ENCODE peak calls at places on chromosome X, in ten cellular contexts. A is GM12865, D is choroid plexus epithelial cell, X is BE2C, V is cardiac muscle cell, Q is IMR-90, M is small intestine, T is SK-N-SH, N is lung, R is GM06990. F is an unnamed sample.

GRCh38 chrX:141668371-141668770 is 30.2 kb downstream of the SPANXD start:
- DNase-seq in X (no peak), A (no peak), V (no peak), N (no peak), R (no peak), T (no peak), M (no peak), D (no peak), Q (no peak), F (no peak)

GRCh38 chrX:2819345-2820130 is 9.2 kb upstream of the GYG2 start:
- DNase-seq in N (no peak), V (peak), T (peak), A (peak), R (no peak), M (peak), D (peak), X (no peak), Q (peak), F (peak)

GRCh38 chrX:1466232-1466661 is 13.5 kb upstream of the ASMTL start:
- DNase-seq in N (peak), T (no peak), X (no peak), A (no peak), D (no peak), M (no peak), Q (no peak), R (no peak), V (no peak), F (no peak)

GRCh38 chrX:1529328-1529727 is 7.7 kb downstream of the P2RY8 start:
- DNase-seq in T (no peak), X (no peak), V (no peak), N (no peak), R (no peak), A (no peak), D (no peak), M (no peak), Q (no peak), F (no peak)

GRCh38 chrX:134898450-134898849 is 92.3 kb upstream of the SMIM10 start:
- DNase-seq in T (no peak), D (peak), N (no peak), Q (peak), M (no peak), R (no peak), A (no peak), V (no peak), X (no peak), F (peak)

GRCh38 chrX:37349131-37350033 is at the start of gene PRRG1:
- DNase-seq in X (peak), A (no peak), Q (peak), M (peak), N (peak), R (no peak), D (peak), T (peak), V (peak), F (peak)

GRCh38 chrX:132375941-132376340 is 112.9 kb downstream of the MBNL3 start:
- DNase-seq in X (no peak), R (no peak), Q (no peak), V (no peak), D (peak), T (no peak), M (no peak), A (no peak), N (no peak), F (no peak)

GRCh38 chrX:149060921-149061320 is 444.2 kb downstream of the IDS start:
- DNase-seq in Q (no peak), X (no peak), V (no peak), T (no peak), D (peak), R (no peak), M (no peak), N (no peak), A (no peak), F (peak)

GRCh38 chrX:8189096-8189830 is 18.2 kb upstream of the VCX2 start:
- DNase-seq in R (no peak), Q (no peak), X (no peak), T (no peak), A (no peak), N (no peak), V (no peak), D (no peak), M (no peak), F (no peak)

GRCh38 chrX:55908685-55909212 is 191.2 kb downstream of the RRAGB start:
- DNase-seq in D (peak), N (no peak), T (no peak), X (no peak), M (peak), R (peak), V (peak), Q (no peak), A (peak), F (no peak)

GRCh38 chrX:77427586-77427985 is 19.6 kb upstream of the FGF16 start:
- DNase-seq in X (no peak), D (no peak), M (no peak), R (no peak), A (no peak), N (no peak), V (no peak), Q (no peak), T (no peak), F (peak)

GRCh38 chrX:101550362-101550761 is at the start of gene ARMCX1:
- DNase-seq in Q (peak), T (peak), R (peak), X (peak), M (peak), N (peak), V (peak), A (peak), D (peak), F (peak)

GRCh38 chrX:111262086-111262485 is 8.2 kb downstream of the CAPN6 start:
- DNase-seq in T (no peak), Q (no peak), R (no peak), D (peak), V (no peak), M (no peak), X (no peak), N (no peak), A (no peak), F (no peak)

GRCh38 chrX:40105791-40106676 is 8.3 kb upstream of the BCOR start:
- DNase-seq in D (peak), M (peak), N (no peak), V (peak), Q (no peak), A (peak), X (peak), R (peak), T (peak), F (no peak)

GRCh38 chrX:2960861-2961515 is 31.8 kb upstream of the ARSD start:
- DNase-seq in V (no peak), T (no peak), X (no peak), R (no peak), Q (no peak), M (no peak), A (no peak), D (no peak), N (no peak), F (no peak)

GRCh38 chrX:14032383-14032782 is 2.7 kb upstream of the GEMIN8 start:
- DNase-seq in V (peak), T (peak), D (peak), X (peak), A (peak), N (peak), R (no peak), M (peak), Q (peak), F (peak)

GRCh38 chrX:34656467-34656841 is 631 bp downstream of the TMEM47 start:
- DNase-seq in M (no peak), Q (no peak), T (no peak), R (no peak), V (peak), N (no peak), X (no peak), A (no peak), D (no peak), F (no peak)

GRCh38 chrX:108186811-108187210 is 95.2 kb downstream of the ATG4A start:
- DNase-seq in R (no peak), T (no peak), D (peak), M (peak), N (no peak), Q (peak), X (no peak), V (no peak), A (no peak), F (peak)

GRCh38 chrX:132671229-132671641 is 182.4 kb upstream of the MBNL3 start:
- DNase-seq in V (no peak), N (no peak), R (no peak), Q (peak), M (no peak), D (no peak), A (no peak), T (no peak), X (no peak), F (no peak)

GRCh38 chrX:120242807-120243206 is 7.8 kb upstream of the ZBTB33 start:
- DNase-seq in D (no peak), R (no peak), A (no peak), Q (no peak), V (no peak), T (peak), X (no peak), M (no peak), N (no peak), F (no peak)

GRCh38 chrX:1336331-1337143 is at the start of gene IL3RA:
- DNase-seq in M (no peak), A (peak), T (no peak), D (peak), Q (no peak), N (peak), V (peak), R (peak), X (no peak), F (no peak)

GRCh38 chrX:72100824-72101351 is 30.8 kb downstream of the RTL5 start:
- DNase-seq in T (no peak), M (peak), Q (no peak), X (no peak), V (no peak), D (no peak), R (peak), N (peak), A (peak), F (no peak)

GRCh38 chrX:1486177-1486576 is 33.5 kb upstream of the ASMTL start:
- DNase-seq in T (no peak), Q (no peak), R (no peak), A (no peak), M (no peak), V (no peak), N (no peak), D (no peak), X (no peak), F (no peak)

GRCh38 chrX:30715976-30716375 is 62.8 kb downstream of the GK start:
- DNase-seq in R (no peak), Q (no peak), M (no peak), X (no peak), N (no peak), T (no peak), V (no peak), A (no peak), D (no peak), F (no peak)

GRCh38 chrX:100584636-100585035 is at the start of gene TNMD:
- DNase-seq in R (no peak), X (no peak), A (no peak), Q (no peak), N (no peak), D (no peak), V (no peak), M (no peak), T (no peak), F (no peak)

GRCh38 chrX:107700317-107700774 is 72.0 kb downstream of the PRPS1 start:
- DNase-seq in M (no peak), A (no peak), D (peak), T (no peak), X (no peak), V (no peak), Q (no peak), R (no peak), N (no peak), F (no peak)

GRCh38 chrX:11580789-11581188 is 84.9 kb downstream of the ARHGAP6 start:
- DNase-seq in D (no peak), V (no peak), M (no peak), A (peak), Q (no peak), R (no peak), X (no peak), T (no peak), N (no peak), F (no peak)

GRCh38 chrX:11579856-11580595 is 85.7 kb downstream of the ARHGAP6 start:
- DNase-seq in Q (no peak), T (no peak), M (no peak), N (no peak), X (no peak), A (peak), R (no peak), D (no peak), V (no peak), F (peak)

GRCh38 chrX:11577603-11578002 is 88.1 kb downstream of the ARHGAP6 start:
- DNase-seq in R (no peak), T (no peak), V (no peak), D (no peak), Q (no peak), X (no peak), M (no peak), N (no peak), A (peak), F (no peak)

DNA sequence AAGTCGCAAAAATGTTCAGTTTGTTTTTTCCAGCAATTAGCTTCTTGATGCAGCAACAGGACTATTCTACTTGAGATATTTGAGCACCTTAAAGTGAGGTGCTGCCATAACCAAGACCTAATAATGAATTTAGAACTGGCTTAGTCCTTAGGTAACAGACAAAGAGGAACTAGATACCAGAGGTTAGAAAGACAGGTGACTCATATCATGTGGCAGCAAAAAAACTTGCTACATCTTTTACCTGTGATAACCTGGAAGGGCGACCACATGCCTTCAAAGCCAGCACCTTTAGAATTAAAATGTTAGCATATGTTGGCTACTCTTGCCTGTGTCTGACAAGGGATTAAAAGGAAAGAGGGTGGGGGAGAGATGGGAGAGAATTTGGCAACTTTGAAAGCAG is 90.4 kb downstream of the ARHGAP6 start:
- DNase-seq in M (no peak), X (no peak), T (no peak), V (no peak), R (no peak), Q (no peak), A (no peak), N (no peak), D (no peak), F (no peak)
- H3K4me3 ChIP-seq in M (no peak), X (no peak), T (no peak), V (no peak), R (no peak), Q (no peak), A (no peak), N (no peak), D (no peak), F (no peak)

GRCh38 chrX:154489182-154489581 is 1.2 kb downstream of the SLC10A3 start:
- DNase-seq in T (no peak), Q (no peak), V (no peak), D (no peak), N (no peak), R (no peak), A (no peak), X (no peak), M (no peak), F (no peak)
- H3K4me3 ChIP-seq in T (peak), Q (no peak), V (no peak), D (no peak), N (no peak), R (peak), A (peak), X (no peak), M (no peak), F (peak)

GRCh38 chrX:103406256-103406655 is 29.9 kb downstream of the BEX3 start:
- DNase-seq in A (no peak), N (no peak), X (no peak), D (no peak), Q (no peak), R (no peak), T (no peak), V (no peak), M (no peak), F (no peak)
- H3K4me3 ChIP-seq in A (no peak), N (no peak), X (no peak), D (no peak), Q (no peak), R (no peak), T (no peak), V (no peak), M (no peak), F (no peak)

GRCh38 chrX:115565888-115566287 is 4.9 kb downstream of the PLS3 start:
- DNase-seq in D (no peak), T (no peak), X (no peak), M (no peak), R (no peak), A (no peak), V (no peak), Q (no peak), N (no peak), F (no peak)
- H3K4me3 ChIP-seq in D (no peak), T (no peak), X (no peak), M (no peak), R (no peak), A (no peak), V (no peak), Q (no peak), N (no peak), F (no peak)

GRCh38 chrX:7146026-7146702 is 1.3 kb upstream of the STS start:
- DNase-seq in A (no peak), X (no peak), Q (no peak), V (no peak), M (no peak), R (peak), D (no peak), T (no peak), N (no peak), F (no peak)
- H3K4me3 ChIP-seq in A (peak), X (no peak), Q (no peak), V (no peak), M (no peak), R (no peak), D (no peak), T (no peak), N (no peak), F (no peak)

GRCh38 chrX:104253567-104254441 is 929 bp downstream of the ESX1 start:
- DNase-seq in M (no peak), V (peak), N (no peak), D (no peak), A (no peak), Q (no peak), X (no peak), T (peak), R (no peak), F (no peak)
- H3K4me3 ChIP-seq in M (no peak), V (peak), N (no peak), D (peak), A (no peak), Q (no peak), X (no peak), T (no peak), R (no peak), F (no peak)

GRCh38 chrX:123961268-123962005 is at the start of gene STAG2:
- DNase-seq in N (peak), R (peak), T (peak), M (peak), A (peak), D (peak), X (peak), V (peak), Q (peak), F (peak)

GRCh38 chrX:123962794-123963373 is 1.4 kb downstream of the STAG2 start:
- DNase-seq in D (peak), X (peak), N (peak), V (peak), Q (peak), R (peak), T (peak), A (peak), M (peak), F (peak)

GRCh38 chrX:123965712-123966111 is 4.2 kb downstream of the STAG2 start:
- DNase-seq in T (no peak), M (no peak), N (no peak), D (no peak), A (no peak), X (no peak), V (no peak), Q (no peak), R (no peak), F (no peak)

GRCh38 chrX:123962006-123962485 is 540 bp downstream of the STAG2 start:
- DNase-seq in N (no peak), R (no peak), X (no peak), M (peak), A (peak), Q (no peak), T (no peak), D (no peak), V (no peak), F (no peak)

GRCh38 chrX:123964155-123964554 is 2.6 kb downstream of the STAG2 start:
- DNase-seq in R (no peak), V (no peak), Q (peak), T (no peak), N (no peak), D (peak), M (no peak), A (no peak), X (no peak), F (peak)
- H3K4me3 ChIP-seq in R (peak), V (peak), Q (no peak), T (peak), N (no peak), D (peak), M (no peak), A (peak), X (peak), F (no peak)